ENCODE peak calls at places on chromosomes 12 and 14, in five cellular contexts. One of them, this sample, is unnamed.

GRCh38 chr14:86915416-86915815 is 1077.6 kb downstream of the GALC start:
- DNase-seq in choroid plexus epithelial cell: peak
- DNase-seq in fibroblast of the aortic adventitia: peak
- DNase-seq in A549: no peak
- DNase-seq in left lung: no peak
- DNase-seq in this sample: no peak

GRCh38 chr12:32734952-32735351 is 20.7 kb downstream of the YARS2 start:
- DNase-seq in A549: peak
- DNase-seq in choroid plexus epithelial cell: no peak
- DNase-seq in left lung: no peak
- DNase-seq in fibroblast of the aortic adventitia: no peak
- DNase-seq in this sample: no peak

GRCh38 chr12:25054783-25055144 is 105.9 kb upstream of the BCAT1 start:
- DNase-seq in choroid plexus epithelial cell: peak
- DNase-seq in fibroblast of the aortic adventitia: no peak
- DNase-seq in A549: no peak
- DNase-seq in left lung: no peak
- DNase-seq in this sample: no peak

GRCh38 chr12:9064815-9065606 is 50.7 kb downstream of the A2M start:
- DNase-seq in fibroblast of the aortic adventitia: peak
- DNase-seq in A549: peak
- DNase-seq in choroid plexus epithelial cell: peak
- DNase-seq in left lung: peak
- DNase-seq in this sample: peak

GRCh38 chr12:50110127-50110761 is 1.8 kb upstream of the COX14 start:
- DNase-seq in A549: no peak
- DNase-seq in fibroblast of the aortic adventitia: no peak
- DNase-seq in choroid plexus epithelial cell: no peak
- DNase-seq in left lung: no peak
- DNase-seq in this sample: no peak

GRCh38 chr14:95490727-95491451 is 25.6 kb downstream of the SYNE3 start:
- DNase-seq in choroid plexus epithelial cell: no peak
- DNase-seq in A549: no peak
- DNase-seq in left lung: peak
- DNase-seq in fibroblast of the aortic adventitia: peak
- DNase-seq in this sample: peak

GRCh38 chr12:22672951-22673350 is 48.0 kb downstream of the ETNK1 start:
- DNase-seq in left lung: no peak
- DNase-seq in A549: no peak
- DNase-seq in fibroblast of the aortic adventitia: peak
- DNase-seq in choroid plexus epithelial cell: peak
- DNase-seq in this sample: peak

GRCh38 chr14:53437858-53438257 is 284.7 kb upstream of the DDHD1 start:
- DNase-seq in fibroblast of the aortic adventitia: no peak
- DNase-seq in choroid plexus epithelial cell: no peak
- DNase-seq in left lung: no peak
- DNase-seq in A549: no peak
- DNase-seq in this sample: no peak

GRCh38 chr14:50830044-50830931 is 674 bp downstream of the NIN start:
- DNase-seq in fibroblast of the aortic adventitia: peak
- DNase-seq in A549: peak
- DNase-seq in left lung: peak
- DNase-seq in choroid plexus epithelial cell: peak
- DNase-seq in this sample: no peak

GRCh38 chr12:124848621-124849380 is 14.9 kb downstream of the SCARB1 start:
- DNase-seq in left lung: no peak
- DNase-seq in choroid plexus epithelial cell: no peak
- DNase-seq in fibroblast of the aortic adventitia: no peak
- DNase-seq in A549: no peak
- DNase-seq in this sample: no peak

GRCh38 chr12:105921872-105922669 is 216.7 kb downstream of the NUAK1 start:
- DNase-seq in A549: no peak
- DNase-seq in left lung: no peak
- DNase-seq in choroid plexus epithelial cell: peak
- DNase-seq in fibroblast of the aortic adventitia: peak
- DNase-seq in this sample: peak

GRCh38 chr12:8770499-8770898 is 51.9 kb upstream of the A2ML1 start:
- DNase-seq in fibroblast of the aortic adventitia: no peak
- DNase-seq in A549: no peak
- DNase-seq in choroid plexus epithelial cell: no peak
- DNase-seq in left lung: no peak
- DNase-seq in this sample: no peak

GRCh38 chr12:59626382-59626781 is 30.6 kb downstream of the SLC16A7 start:
- DNase-seq in A549: no peak
- DNase-seq in fibroblast of the aortic adventitia: peak
- DNase-seq in left lung: no peak
- DNase-seq in choroid plexus epithelial cell: no peak
- DNase-seq in this sample: peak

GRCh38 chr14:61503167-61503801 is 181.9 kb downstream of the PRKCH start:
- DNase-seq in A549: no peak
- DNase-seq in left lung: no peak
- DNase-seq in fibroblast of the aortic adventitia: peak
- DNase-seq in choroid plexus epithelial cell: peak
- DNase-seq in this sample: no peak

GRCh38 chr12:105222326-105222655 is 13.7 kb downstream of the APPL2 start:
- DNase-seq in left lung: no peak
- DNase-seq in A549: no peak
- DNase-seq in fibroblast of the aortic adventitia: no peak
- DNase-seq in choroid plexus epithelial cell: no peak
- DNase-seq in this sample: no peak

GRCh38 chr12:82862069-82862841 is 175.5 kb downstream of the TMTC2 start:
- DNase-seq in left lung: no peak
- DNase-seq in fibroblast of the aortic adventitia: peak
- DNase-seq in A549: no peak
- DNase-seq in choroid plexus epithelial cell: peak
- DNase-seq in this sample: no peak

GRCh38 chr12:50211392-50212070 is 44.4 kb upstream of the CERS5 start:
- DNase-seq in left lung: no peak
- DNase-seq in fibroblast of the aortic adventitia: peak
- DNase-seq in choroid plexus epithelial cell: peak
- DNase-seq in A549: no peak
- DNase-seq in this sample: peak

GRCh38 chr12:75872762-75873161 is 158.8 kb downstream of the PHLDA1 start:
- DNase-seq in left lung: no peak
- DNase-seq in A549: no peak
- DNase-seq in fibroblast of the aortic adventitia: no peak
- DNase-seq in choroid plexus epithelial cell: no peak
- DNase-seq in this sample: no peak

GRCh38 chr14:80924365-80925103 is 17.0 kb downstream of the CEP128 start:
- DNase-seq in choroid plexus epithelial cell: no peak
- DNase-seq in A549: no peak
- DNase-seq in fibroblast of the aortic adventitia: no peak
- DNase-seq in left lung: no peak
- DNase-seq in this sample: no peak

GRCh38 chr12:49889361-49890095 is 14.2 kb downstream of the FAIM2 start:
- DNase-seq in choroid plexus epithelial cell: no peak
- DNase-seq in fibroblast of the aortic adventitia: no peak
- DNase-seq in A549: no peak
- DNase-seq in left lung: peak
- DNase-seq in this sample: no peak

GRCh38 chr12:58416211-58416610 is 474.8 kb downstream of the ATP23 start:
- DNase-seq in choroid plexus epithelial cell: peak
- DNase-seq in fibroblast of the aortic adventitia: peak
- DNase-seq in left lung: no peak
- DNase-seq in A549: no peak
- DNase-seq in this sample: peak

GRCh38 chr12:7373226-7373625 is 69.4 kb downstream of the ACSM4 start:
- DNase-seq in fibroblast of the aortic adventitia: no peak
- DNase-seq in choroid plexus epithelial cell: no peak
- DNase-seq in left lung: peak
- DNase-seq in A549: no peak
- DNase-seq in this sample: no peak

GRCh38 chr14:36430169-36430568 is 89.9 kb downstream of the NKX2-1 start:
- DNase-seq in choroid plexus epithelial cell: no peak
- DNase-seq in fibroblast of the aortic adventitia: no peak
- DNase-seq in A549: no peak
- DNase-seq in left lung: no peak
- DNase-seq in this sample: no peak

GRCh38 chr14:102949062-102949800 is 26.8 kb downstream of the AMN start:
- DNase-seq in choroid plexus epithelial cell: no peak
- DNase-seq in fibroblast of the aortic adventitia: no peak
- DNase-seq in A549: no peak
- DNase-seq in left lung: peak
- DNase-seq in this sample: no peak

GRCh38 chr12:7017870-7018349 is 366 bp downstream of the LPCAT3 start:
- DNase-seq in choroid plexus epithelial cell: no peak
- DNase-seq in fibroblast of the aortic adventitia: no peak
- DNase-seq in left lung: no peak
- DNase-seq in A549: peak
- DNase-seq in this sample: no peak

DNA sequence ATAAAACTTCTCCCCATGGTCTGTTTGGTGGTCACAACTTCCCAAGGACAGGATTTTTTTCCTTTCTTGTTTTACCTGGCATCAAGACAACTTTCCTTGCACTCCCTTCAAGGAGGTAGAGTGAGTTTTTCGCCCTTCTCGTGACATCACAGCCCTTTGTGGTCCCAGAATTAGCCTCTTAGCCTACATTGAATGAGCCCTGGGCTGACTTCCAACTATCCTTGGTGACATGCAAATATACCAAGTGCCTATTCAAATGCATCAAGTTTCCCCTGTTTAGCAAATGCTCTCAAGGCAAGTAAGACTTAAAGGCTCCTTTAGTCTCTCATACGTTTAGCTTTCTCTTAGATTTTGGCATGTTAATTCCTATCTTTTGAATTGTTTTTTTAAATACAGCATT is 36.6 kb downstream of the TC2N start:
- DNase-seq in choroid plexus epithelial cell: no peak
- DNase-seq in left lung: no peak
- DNase-seq in fibroblast of the aortic adventitia: no peak
- DNase-seq in A549: no peak
- DNase-seq in this sample: no peak
- H3K4me3 ChIP-seq in choroid plexus epithelial cell: no peak
- H3K4me3 ChIP-seq in left lung: no peak
- H3K4me3 ChIP-seq in fibroblast of the aortic adventitia: no peak
- H3K4me3 ChIP-seq in A549: no peak
- H3K4me3 ChIP-seq in this sample: no peak

GRCh38 chr14:82122678-82123077 is 589.0 kb upstream of the SEL1L start:
- DNase-seq in fibroblast of the aortic adventitia: no peak
- DNase-seq in A549: no peak
- DNase-seq in choroid plexus epithelial cell: no peak
- DNase-seq in left lung: no peak
- DNase-seq in this sample: no peak
- TF ChIP-seq CTCF in fibroblast of the aortic adventitia: no peak
- TF ChIP-seq CTCF in A549: no peak
- TF ChIP-seq CTCF in choroid plexus epithelial cell: no peak
- TF ChIP-seq CTCF in left lung: no peak
- TF ChIP-seq CTCF in this sample: no peak

GRCh38 chr12:97275261-97276197 is 187.1 kb upstream of the RMST start:
- DNase-seq in left lung: peak
- DNase-seq in fibroblast of the aortic adventitia: no peak
- DNase-seq in choroid plexus epithelial cell: no peak
- DNase-seq in A549: no peak
- DNase-seq in this sample: no peak
- H3K4me3 ChIP-seq in left lung: no peak
- H3K4me3 ChIP-seq in fibroblast of the aortic adventitia: no peak
- H3K4me3 ChIP-seq in choroid plexus epithelial cell: no peak
- H3K4me3 ChIP-seq in A549: no peak
- H3K4me3 ChIP-seq in this sample: no peak

GRCh38 chr12:87667378-87667777 is 361.8 kb downstream of the C12orf50 start:
- DNase-seq in fibroblast of the aortic adventitia: peak
- DNase-seq in choroid plexus epithelial cell: peak
- DNase-seq in A549: no peak
- DNase-seq in left lung: no peak
- DNase-seq in this sample: peak
- TF ChIP-seq CTCF in fibroblast of the aortic adventitia: peak
- TF ChIP-seq CTCF in choroid plexus epithelial cell: peak
- TF ChIP-seq CTCF in A549: peak
- TF ChIP-seq CTCF in left lung: peak
- TF ChIP-seq CTCF in this sample: peak

GRCh38 chr14:23138173-23138535 is 19.1 kb upstream of the CEBPE start:
- DNase-seq in left lung: no peak
- DNase-seq in fibroblast of the aortic adventitia: no peak
- DNase-seq in A549: no peak
- DNase-seq in choroid plexus epithelial cell: no peak
- DNase-seq in this sample: peak
- H3K4me3 ChIP-seq in left lung: no peak
- H3K4me3 ChIP-seq in fibroblast of the aortic adventitia: no peak
- H3K4me3 ChIP-seq in A549: no peak
- H3K4me3 ChIP-seq in choroid plexus epithelial cell: no peak
- H3K4me3 ChIP-seq in this sample: no peak

GRCh38 chr12:54765652-54766051 is 88.7 kb upstream of the MUCL1 start:
- DNase-seq in fibroblast of the aortic adventitia: no peak
- DNase-seq in A549: no peak
- DNase-seq in choroid plexus epithelial cell: no peak
- DNase-seq in left lung: no peak
- DNase-seq in this sample: no peak

GRCh38 chr12:54762390-54762789 is 91.9 kb upstream of the MUCL1 start:
- DNase-seq in choroid plexus epithelial cell: no peak
- DNase-seq in fibroblast of the aortic adventitia: no peak
- DNase-seq in A549: no peak
- DNase-seq in left lung: no peak
- DNase-seq in this sample: no peak

DNA sequence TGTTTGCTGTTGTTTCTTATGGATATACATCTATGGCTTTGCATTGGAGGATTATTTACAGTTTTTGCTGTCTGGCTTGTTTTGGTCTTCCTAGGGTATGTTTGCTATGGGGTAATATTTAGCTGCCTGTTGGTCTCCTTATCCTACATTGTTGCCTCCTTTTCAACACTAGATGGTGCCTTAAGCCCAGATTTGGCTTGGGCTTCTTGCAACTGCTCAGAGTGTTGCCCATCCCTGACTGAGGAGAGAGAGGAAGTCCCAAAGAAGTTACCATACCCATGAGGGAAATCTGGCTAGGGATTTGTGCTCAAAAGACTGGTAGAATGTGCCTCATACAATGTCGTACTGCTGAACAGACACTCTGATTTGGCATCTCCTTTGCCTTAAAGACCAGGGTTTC is 94.6 kb upstream of the MUCL1 start:
- DNase-seq in fibroblast of the aortic adventitia: peak
- DNase-seq in choroid plexus epithelial cell: peak
- DNase-seq in left lung: no peak
- DNase-seq in A549: no peak
- DNase-seq in this sample: peak
- TF ChIP-seq CTCF in fibroblast of the aortic adventitia: peak
- TF ChIP-seq CTCF in choroid plexus epithelial cell: peak
- TF ChIP-seq CTCF in left lung: no peak
- TF ChIP-seq CTCF in A549: peak
- TF ChIP-seq CTCF in this sample: peak

GRCh38 chr12:31588976-31589375 is 2.0 kb downstream of the DENND5B start:
- DNase-seq in A549: no peak
- DNase-seq in choroid plexus epithelial cell: no peak
- DNase-seq in fibroblast of the aortic adventitia: peak
- DNase-seq in left lung: no peak
- DNase-seq in this sample: peak
- H3K4me3 ChIP-seq in A549: peak
- H3K4me3 ChIP-seq in choroid plexus epithelial cell: peak
- H3K4me3 ChIP-seq in fibroblast of the aortic adventitia: peak
- H3K4me3 ChIP-seq in left lung: no peak
- H3K4me3 ChIP-seq in this sample: peak